ENCODE peak calls at places on chromosomes 11 and 22, in ten cellular contexts. M is dermis microvascular lymphatic vessel endothelial cell; H is CD4-positive, alpha-beta memory T cell; V is ELF-1; Z is EL; B is stimulated activated naive B cell treated with anti-CD40 and anti-IgM and Interleukin-4, amounts not matched to agents 10 μg/mL and 1 μg/mL and 100 μg/mL, for 72 hours; L is stimulated activated CD8-positive, alpha-beta memory T cell treated with anti-CD3 and anti-CD28 coated beads, Interleukin-7, amount 100 ng/mL, for 24 hours; T is NB4; R is SK-N-SH; U is ovary. I is an unnamed sample.

GRCh38 chr11:1125803-1126202 is 31.9 kb upstream of the MUC5AC start:
- DNase-seq in M (no peak), H (no peak), V (no peak), Z (no peak), B (no peak), L (no peak), T (no peak), R (no peak), U (no peak), I (no peak)

GRCh38 chr11:29173660-29174062 is 843.2 kb downstream of the KCNA4 start:
- DNase-seq in M (no peak), H (no peak), V (no peak), Z (peak; percentile 93), B (no peak), L (no peak), T (no peak), R (no peak), U (no peak), I (no peak)

GRCh38 chr22:44210721-44211120 is 30.0 kb downstream of the PARVG start:
- DNase-seq in M (no peak), H (no peak), V (no peak), Z (no peak), B (no peak), L (no peak), T (no peak), R (no peak), U (no peak), I (no peak)

GRCh38 chr11:125593113-125593761 is 585 bp downstream of the STT3A start:
- DNase-seq in M (peak; percentile 23), H (no peak), V (no peak), Z (peak; percentile 68), B (no peak), L (peak; percentile 10), T (no peak), R (no peak), U (no peak), I (no peak)

GRCh38 chr11:17230867-17231851 is 23.4 kb upstream of the PIK3C2A start:
- DNase-seq in M (no peak), H (peak; percentile 53), V (no peak), Z (no peak), B (peak; percentile 58), L (no peak), T (peak; percentile 78), R (no peak), U (no peak), I (no peak)

GRCh38 chr22:46024136-46024840 is 47.3 kb upstream of the WNT7B start:
- DNase-seq in M (no peak), H (no peak), V (no peak), Z (no peak), B (no peak), L (no peak), T (no peak), R (no peak), U (no peak), I (no peak)

GRCh38 chr11:69892986-69893555 is 73.9 kb upstream of the FGF3 start:
- DNase-seq in M (no peak), H (no peak), V (no peak), Z (no peak), B (no peak), L (no peak), T (no peak), R (peak; percentile 88), U (no peak), I (no peak)

GRCh38 chr11:1162153-1162497 is 4.4 kb downstream of the MUC5AC start:
- DNase-seq in M (no peak), H (no peak), V (no peak), Z (no peak), B (no peak), L (no peak), T (no peak), R (peak; percentile 22), U (no peak), I (no peak)

GRCh38 chr11:44861829-44862545 is 88.7 kb downstream of the TP53I11 start:
- DNase-seq in M (peak; percentile 50), H (peak; percentile 77), V (peak; percentile 88), Z (peak; percentile 99), B (peak; percentile 86), L (peak; percentile 72), T (peak; percentile 98), R (no peak), U (peak; percentile 77), I (peak; percentile 54)

GRCh38 chr22:31093956-31094622 is 13.0 kb downstream of the SMTN start:
- DNase-seq in M (no peak), H (no peak), V (no peak), Z (no peak), B (no peak), L (no peak), T (no peak), R (peak; percentile 22), U (no peak), I (no peak)

GRCh38 chr22:26134654-26135330 is 34.5 kb upstream of the SEZ6L start:
- DNase-seq in M (no peak), H (no peak), V (peak; percentile 5), Z (peak; percentile 4), B (no peak), L (no peak), T (peak; percentile 28), R (no peak), U (no peak), I (no peak)

I was measured in glomerular endothelial cell.